ENCODE peak calls at places on chromosomes 11 and 22, in seven cellular contexts. R is iris pigment epithelial cell, Y is nucleus accumbens, N is NCI-H82, G is KG1, A is psoas muscle, E is posterior cingulate gyrus. X is an unnamed sample.
A peak's percentile ranks its signal among the peaks of the same experiment; 100 is the strongest.

GRCh38 chr11:32107647-32108046 is 16.8 kb downstream of the RCN1 start:
- DNase-seq in R (no peak), Y (no peak), N (no peak), G (no peak), A (no peak), E (no peak), X (no peak)

GRCh38 chr22:39517470-39517869 is 2.9 kb upstream of the ATF4 start:
- DNase-seq in R (no peak), Y (no peak), N (no peak), G (no peak), A (no peak), E (no peak), X (no peak)

GRCh38 chr11:16981651-16982194 is 32.5 kb downstream of the PLEKHA7 start:
- DNase-seq in R (peak; percentile 49), Y (peak; percentile 59), N (no peak), G (no peak), A (no peak), E (peak; percentile 68), X (no peak)

GRCh38 chr11:115222218-115222862 is 281.9 kb downstream of the CADM1 start:
- DNase-seq in R (peak; percentile 97), Y (no peak), N (peak; percentile 10), G (no peak), A (no peak), E (no peak), X (peak; percentile 28)

GRCh38 chr11:86803641-86804040 is 3.3 kb downstream of the PRSS23 start:
- DNase-seq in R (no peak), Y (no peak), N (no peak), G (no peak), A (no peak), E (no peak), X (no peak)

GRCh38 chr11:134361241-134361640 is 29.5 kb downstream of the GLB1L2 start:
- DNase-seq in R (no peak), Y (no peak), N (no peak), G (no peak), A (no peak), E (no peak), X (no peak)

GRCh38 chr11:75365711-75366181 is 14.3 kb upstream of the ARRB1 start:
- DNase-seq in R (peak; percentile 81), Y (no peak), N (no peak), G (no peak), A (no peak), E (no peak), X (peak; percentile 86)

GRCh38 chr22:44362249-44363040 is 49.7 kb upstream of the SHISAL1 start:
- DNase-seq in R (no peak), Y (no peak), N (no peak), G (no peak), A (peak; percentile 2), E (no peak), X (no peak)

GRCh38 chr11:92865352-92865751 is 104.1 kb upstream of the MTNR1B start:
- DNase-seq in R (no peak), Y (no peak), N (no peak), G (no peak), A (no peak), E (no peak), X (no peak)

GRCh38 chr22:25497269-25497668 is 67.2 kb upstream of the GRK3 start:
- DNase-seq in R (peak; percentile 18), Y (no peak), N (no peak), G (no peak), A (no peak), E (no peak), X (no peak)

GRCh38 chr11:97463891-97464290 is 1074.1 kb downstream of the JRKL start:
- DNase-seq in R (no peak), Y (no peak), N (no peak), G (no peak), A (no peak), E (no peak), X (no peak)

GRCh38 chr11:69801513-69802335 is 17.5 kb downstream of the FGF3 start:
- DNase-seq in R (no peak), Y (no peak), N (peak; percentile 55), G (no peak), A (no peak), E (no peak), X (no peak)

GRCh38 chr22:41352058-41352457 is 29.7 kb upstream of the TEF start:
- DNase-seq in R (peak; percentile 53), Y (no peak), N (no peak), G (no peak), A (no peak), E (no peak), X (peak; percentile 42)

GRCh38 chr22:20999350-21000214 is 2.3 kb downstream of the THAP7 start:
- DNase-seq in R (no peak), Y (no peak), N (no peak), G (no peak), A (no peak), E (no peak), X (no peak)

GRCh38 chr11:66809592-66809991 is 33.6 kb upstream of the RCE1 start:
- DNase-seq in R (no peak), Y (no peak), N (no peak), G (no peak), A (no peak), E (no peak), X (no peak)

GRCh38 chr11:120117991-120118390 is 19.9 kb downstream of the TRIM29 start:
- DNase-seq in R (no peak), Y (no peak), N (no peak), G (no peak), A (no peak), E (no peak), X (no peak)

GRCh38 chr11:47724041-47724729 is 9.0 kb upstream of the AGBL2 start:
- DNase-seq in R (peak; percentile 95), Y (no peak), N (no peak), G (no peak), A (peak; percentile 35), E (no peak), X (peak; percentile 53)

GRCh38 chr11:54558407-54558806 is 45.4 kb downstream of the OR4C46 start:
- DNase-seq in R (no peak), Y (no peak), N (no peak), G (no peak), A (no peak), E (no peak), X (no peak)

GRCh38 chr11:92024788-92025187 is 199.8 kb upstream of the FAT3 start:
- DNase-seq in R (no peak), Y (no peak), N (no peak), G (no peak), A (no peak), E (no peak), X (no peak)

GRCh38 chr11:15006139-15006759 is 34.1 kb upstream of the CALCA start:
- DNase-seq in R (peak; percentile 65), Y (no peak), N (peak; percentile 62), G (no peak), A (no peak), E (no peak), X (peak; percentile 78)